ENCODE peak calls at places on chromosomes 7 and 10, in ten cellular contexts. N, V, L, Z, Y, T, R, G, M and F are unnamed samples.

GRCh38 chr7:117986645-117987269 is 113.5 kb upstream of the CTTNBP2 start:
- DNase-seq in V (no peak), N (no peak), T (no peak), R (no peak), Y (no peak), M (no peak), G (no peak), Z (no peak), L (no peak), F (no peak)

GRCh38 chr10:63504145-63504881 is 16.9 kb upstream of the REEP3 start:
- DNase-seq in Z (no peak), T (peak), Y (no peak), M (no peak), G (no peak), R (no peak), N (no peak), L (peak), V (no peak), F (no peak)

GRCh38 chr10:133242611-133243356 is 5.1 kb downstream of the VENTX start:
- DNase-seq in Y (no peak), G (no peak), L (no peak), T (no peak), M (no peak), V (no peak), N (no peak), Z (no peak), R (no peak), F (no peak)

GRCh38 chr7:29843738-29844137 is 37.4 kb downstream of the WIPF3 start:
- DNase-seq in L (no peak), Z (no peak), R (no peak), Y (no peak), M (no peak), T (no peak), V (no peak), G (peak), N (no peak), F (no peak)

GRCh38 chr7:51263631-51264484 is 52.8 kb downstream of the COBL start:
- DNase-seq in Y (no peak), G (peak), T (peak), Z (no peak), N (no peak), M (no peak), V (peak), R (no peak), L (peak), F (no peak)

GRCh38 chr10:48470115-48470892 is 134.6 kb downstream of the ARHGAP22 start:
- DNase-seq in M (no peak), G (peak), N (no peak), L (no peak), R (no peak), V (no peak), Y (peak), T (peak), Z (no peak), F (no peak)

GRCh38 chr10:111968624-111969023 is 214.9 kb downstream of the GPAM start:
- DNase-seq in G (no peak), R (no peak), M (no peak), Y (no peak), T (no peak), L (no peak), Z (no peak), V (no peak), N (no peak), F (no peak)

GRCh38 chr10:111996103-111996502 is 187.5 kb downstream of the GPAM start:
- DNase-seq in R (no peak), G (no peak), Z (no peak), M (no peak), T (no peak), L (no peak), Y (no peak), V (no peak), N (no peak), F (no peak)

GRCh38 chr7:134245253-134245652 is 71.5 kb downstream of the SLC35B4 start:
- DNase-seq in T (no peak), Y (no peak), R (no peak), M (no peak), N (no peak), L (no peak), V (no peak), G (no peak), Z (no peak), F (no peak)

GRCh38 chr10:48511066-48511854 is 93.6 kb downstream of the ARHGAP22 start:
- DNase-seq in N (no peak), L (no peak), G (peak), Z (no peak), Y (no peak), R (no peak), V (no peak), T (no peak), M (no peak), F (no peak)

GRCh38 chr10:7410306-7410799 is 481 bp downstream of the SFMBT2 start:
- DNase-seq in Z (peak), M (no peak), V (no peak), N (no peak), L (no peak), G (no peak), Y (no peak), T (no peak), R (no peak), F (peak)

GRCh38 chr10:119190353-119190752 is 11.7 kb upstream of the PRDX3 start:
- DNase-seq in Z (no peak), N (peak), L (peak), V (no peak), Y (no peak), R (no peak), T (peak), G (no peak), M (no peak), F (no peak)

GRCh38 chr7:41943098-41943577 is 240.2 kb upstream of the INHBA start:
- DNase-seq in T (peak), Y (peak), R (peak), N (peak), M (peak), G (peak), L (peak), Z (peak), V (peak), F (peak)

GRCh38 chr10:123996302-123996701 is 97.1 kb downstream of the CHST15 start:
- DNase-seq in Y (no peak), M (no peak), G (no peak), L (no peak), N (no peak), V (peak), T (no peak), R (no peak), Z (no peak), F (no peak)

GRCh38 chr10:130194194-130194990 is 58.2 kb downstream of the GLRX3 start:
- DNase-seq in Z (no peak), R (no peak), N (no peak), T (no peak), V (no peak), M (no peak), G (no peak), Y (peak), L (no peak), F (no peak)

GRCh38 chr7:3194501-3195141 is 106.4 kb upstream of the SDK1 start:
- DNase-seq in T (peak), Z (no peak), G (no peak), L (peak), N (peak), Y (no peak), M (no peak), V (peak), R (no peak), F (no peak)

GRCh38 chr10:97676770-97677581 is 10.1 kb downstream of the AVPI1 start:
- DNase-seq in T (peak), R (no peak), Z (peak), G (peak), L (peak), V (peak), M (peak), Y (no peak), N (no peak), F (peak)

GRCh38 chr7:55548295-55548731 is 24.0 kb downstream of the VOPP1 start:
- DNase-seq in R (no peak), N (no peak), Z (no peak), V (no peak), G (no peak), M (no peak), Y (no peak), T (no peak), L (no peak), F (no peak)

GRCh38 chr7:92691578-92691977 is 101.4 kb upstream of the FAM133B start:
- DNase-seq in M (peak), Z (no peak), Y (no peak), G (no peak), N (peak), R (no peak), T (peak), V (no peak), L (peak), F (peak)